ENCODE peak calls at places on chromosomes 6 and 20, in five cellular contexts. One of them, this sample, is unnamed.

GRCh38 chr20:35648836-35649235 is 15.9 kb downstream of the CPNE1 start:
- DNase-seq in AG10803: peak
- DNase-seq in small intestine: no peak
- DNase-seq in NT2/D1: no peak
- DNase-seq in esophagus muscularis mucosa: peak
- DNase-seq in this sample: no peak

GRCh38 chr6:36926711-36927110 is 27.8 kb upstream of the PI16 start:
- DNase-seq in AG10803: no peak
- DNase-seq in small intestine: no peak
- DNase-seq in NT2/D1: no peak
- DNase-seq in esophagus muscularis mucosa: no peak
- DNase-seq in this sample: no peak

GRCh38 chr20:48177058-48177457 is 391.8 kb upstream of the SULF2 start:
- DNase-seq in AG10803: no peak
- DNase-seq in small intestine: no peak
- DNase-seq in NT2/D1: no peak
- DNase-seq in esophagus muscularis mucosa: no peak
- DNase-seq in this sample: no peak

GRCh38 chr20:63070771-63071540 is 64.2 kb upstream of the BHLHE23 start:
- DNase-seq in AG10803: no peak
- DNase-seq in small intestine: no peak
- DNase-seq in NT2/D1: no peak
- DNase-seq in esophagus muscularis mucosa: no peak
- DNase-seq in this sample: peak

GRCh38 chr6:48135352-48136084 is 24.5 kb upstream of the PTCHD4 start:
- DNase-seq in AG10803: peak
- DNase-seq in small intestine: no peak
- DNase-seq in NT2/D1: no peak
- DNase-seq in esophagus muscularis mucosa: no peak
- DNase-seq in this sample: no peak

GRCh38 chr6:8299034-8299433 is 136.3 kb downstream of the SLC35B3 start:
- DNase-seq in AG10803: no peak
- DNase-seq in small intestine: no peak
- DNase-seq in NT2/D1: no peak
- DNase-seq in esophagus muscularis mucosa: no peak
- DNase-seq in this sample: no peak

GRCh38 chr6:27684264-27685211 is 211.6 kb upstream of the ZNF184 start:
- DNase-seq in AG10803: peak
- DNase-seq in small intestine: peak
- DNase-seq in NT2/D1: no peak
- DNase-seq in esophagus muscularis mucosa: no peak
- DNase-seq in this sample: no peak

GRCh38 chr20:47784599-47785320 is 521 bp downstream of the SULF2 start:
- DNase-seq in AG10803: peak
- DNase-seq in small intestine: peak
- DNase-seq in NT2/D1: no peak
- DNase-seq in esophagus muscularis mucosa: no peak
- DNase-seq in this sample: no peak

GRCh38 chr6:93366506-93366905 is 52.9 kb downstream of the EPHA7 start:
- DNase-seq in AG10803: no peak
- DNase-seq in small intestine: no peak
- DNase-seq in NT2/D1: no peak
- DNase-seq in esophagus muscularis mucosa: no peak
- DNase-seq in this sample: no peak

GRCh38 chr20:43863821-43864544 is 50.7 kb upstream of the TOX2 start:
- DNase-seq in AG10803: no peak
- DNase-seq in small intestine: no peak
- DNase-seq in NT2/D1: no peak
- DNase-seq in esophagus muscularis mucosa: no peak
- DNase-seq in this sample: no peak

GRCh38 chr20:37804584-37805566 is 98.1 kb upstream of the VSTM2L start:
- DNase-seq in AG10803: no peak
- DNase-seq in small intestine: no peak
- DNase-seq in NT2/D1: no peak
- DNase-seq in esophagus muscularis mucosa: no peak
- DNase-seq in this sample: no peak

GRCh38 chr20:32898721-32899120 is 40.0 kb downstream of the EFCAB8 start:
- DNase-seq in AG10803: peak
- DNase-seq in small intestine: no peak
- DNase-seq in NT2/D1: no peak
- DNase-seq in esophagus muscularis mucosa: no peak
- DNase-seq in this sample: no peak

GRCh38 chr6:29722773-29723665 is at the start of gene HLA-F:
- DNase-seq in AG10803: peak
- DNase-seq in small intestine: peak
- DNase-seq in NT2/D1: peak
- DNase-seq in esophagus muscularis mucosa: peak
- DNase-seq in this sample: peak

GRCh38 chr6:42017021-42017643 is 33.2 kb upstream of the TAF8 start:
- DNase-seq in AG10803: peak
- DNase-seq in small intestine: no peak
- DNase-seq in NT2/D1: no peak
- DNase-seq in esophagus muscularis mucosa: no peak
- DNase-seq in this sample: no peak

GRCh38 chr6:35089935-35090505 is 51.1 kb downstream of the TCP11 start:
- DNase-seq in AG10803: peak
- DNase-seq in small intestine: no peak
- DNase-seq in NT2/D1: no peak
- DNase-seq in esophagus muscularis mucosa: no peak
- DNase-seq in this sample: peak

GRCh38 chr6:121817141-121817540 is 381.7 kb downstream of the GJA1 start:
- DNase-seq in AG10803: peak
- DNase-seq in small intestine: no peak
- DNase-seq in NT2/D1: no peak
- DNase-seq in esophagus muscularis mucosa: no peak
- DNase-seq in this sample: no peak

GRCh38 chr6:43269273-43270007 is 26.2 kb downstream of the TTBK1 start:
- DNase-seq in AG10803: no peak
- DNase-seq in small intestine: peak
- DNase-seq in NT2/D1: no peak
- DNase-seq in esophagus muscularis mucosa: no peak
- DNase-seq in this sample: no peak

GRCh38 chr6:116217069-116217468 is 36.8 kb downstream of the TSPYL4 start:
- DNase-seq in AG10803: peak
- DNase-seq in small intestine: peak
- DNase-seq in NT2/D1: no peak
- DNase-seq in esophagus muscularis mucosa: no peak
- DNase-seq in this sample: no peak

GRCh38 chr6:152380993-152381898 is 255.9 kb downstream of the SYNE1 start:
- DNase-seq in AG10803: peak
- DNase-seq in small intestine: peak
- DNase-seq in NT2/D1: no peak
- DNase-seq in esophagus muscularis mucosa: no peak
- DNase-seq in this sample: peak

GRCh38 chr20:64136004-64136710 is 28.1 kb upstream of the MYT1 start:
- DNase-seq in AG10803: no peak
- DNase-seq in small intestine: no peak
- DNase-seq in NT2/D1: no peak
- DNase-seq in esophagus muscularis mucosa: no peak
- DNase-seq in this sample: peak

GRCh38 chr6:96923400-96923799 is 1.1 kb upstream of the KLHL32 start:
- DNase-seq in AG10803: no peak
- DNase-seq in small intestine: no peak
- DNase-seq in NT2/D1: no peak
- DNase-seq in esophagus muscularis mucosa: no peak
- DNase-seq in this sample: no peak

GRCh38 chr6:3808189-3808588 is 41.0 kb upstream of the FAM50B start:
- DNase-seq in AG10803: no peak
- DNase-seq in small intestine: no peak
- DNase-seq in NT2/D1: no peak
- DNase-seq in esophagus muscularis mucosa: no peak
- DNase-seq in this sample: no peak

GRCh38 chr20:19981091-19981490 is 36.1 kb upstream of the NAA20 start:
- DNase-seq in AG10803: peak
- DNase-seq in small intestine: no peak
- DNase-seq in NT2/D1: no peak
- DNase-seq in esophagus muscularis mucosa: no peak
- DNase-seq in this sample: no peak

GRCh38 chr6:34568341-34568680 is 12.2 kb upstream of the SPDEF start:
- DNase-seq in AG10803: no peak
- DNase-seq in small intestine: no peak
- DNase-seq in NT2/D1: no peak
- DNase-seq in esophagus muscularis mucosa: no peak
- DNase-seq in this sample: no peak

GRCh38 chr6:17001188-17001587 is 100.7 kb upstream of the STMND1 start:
- DNase-seq in AG10803: no peak
- DNase-seq in small intestine: no peak
- DNase-seq in NT2/D1: no peak
- DNase-seq in esophagus muscularis mucosa: peak
- DNase-seq in this sample: no peak

GRCh38 chr6:152651986-152652385 is 14.8 kb upstream of the SYNE1 start:
- DNase-seq in AG10803: peak
- DNase-seq in small intestine: no peak
- DNase-seq in NT2/D1: no peak
- DNase-seq in esophagus muscularis mucosa: no peak
- DNase-seq in this sample: no peak

GRCh38 chr6:56440551-56440981 is 193.2 kb upstream of the COL21A1 start:
- DNase-seq in AG10803: no peak
- DNase-seq in small intestine: peak
- DNase-seq in NT2/D1: no peak
- DNase-seq in esophagus muscularis mucosa: no peak
- DNase-seq in this sample: no peak

DNA sequence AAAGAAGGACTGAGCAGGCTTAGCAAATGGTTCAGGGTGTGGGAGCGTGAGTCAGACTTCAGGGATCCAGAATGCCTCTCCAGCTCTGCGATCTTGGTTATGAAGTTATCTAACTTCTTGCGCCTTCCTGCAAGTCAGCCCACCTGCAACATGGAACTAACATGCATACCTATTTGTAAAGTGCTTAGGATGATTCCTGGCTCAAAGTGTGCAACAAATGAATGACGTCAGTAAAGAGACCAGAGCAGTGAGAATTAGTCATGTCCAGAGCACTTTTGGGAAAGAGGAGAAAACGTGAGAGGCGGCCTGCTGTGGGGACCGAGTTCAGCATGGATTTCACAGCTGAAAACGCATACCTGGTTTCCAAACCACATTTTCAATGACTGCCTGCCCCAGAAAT is 610.0 kb upstream of the CDH4 start:
- DNase-seq in AG10803: no peak
- DNase-seq in small intestine: no peak
- DNase-seq in NT2/D1: no peak
- DNase-seq in esophagus muscularis mucosa: no peak
- DNase-seq in this sample: no peak
- H3K4me3 ChIP-seq in AG10803: no peak
- H3K4me3 ChIP-seq in small intestine: no peak
- H3K4me3 ChIP-seq in NT2/D1: no peak
- H3K4me3 ChIP-seq in esophagus muscularis mucosa: no peak
- H3K4me3 ChIP-seq in this sample: no peak

GRCh38 chr6:167795874-167796667 is 30.6 kb upstream of the AFDN start:
- DNase-seq in AG10803: no peak
- DNase-seq in small intestine: peak
- DNase-seq in NT2/D1: no peak
- DNase-seq in esophagus muscularis mucosa: peak
- DNase-seq in this sample: no peak

GRCh38 chr6:167795321-167795811 is 31.3 kb upstream of the AFDN start:
- DNase-seq in AG10803: no peak
- DNase-seq in small intestine: no peak
- DNase-seq in NT2/D1: no peak
- DNase-seq in esophagus muscularis mucosa: peak
- DNase-seq in this sample: no peak

GRCh38 chr6:167797079-167797870 is 29.4 kb upstream of the AFDN start:
- DNase-seq in AG10803: no peak
- DNase-seq in small intestine: peak
- DNase-seq in NT2/D1: no peak
- DNase-seq in esophagus muscularis mucosa: peak
- DNase-seq in this sample: no peak

GRCh38 chr6:167797871-167798265 is 28.8 kb upstream of the AFDN start:
- DNase-seq in AG10803: no peak
- DNase-seq in small intestine: no peak
- DNase-seq in NT2/D1: no peak
- DNase-seq in esophagus muscularis mucosa: peak
- DNase-seq in this sample: no peak

DNA sequence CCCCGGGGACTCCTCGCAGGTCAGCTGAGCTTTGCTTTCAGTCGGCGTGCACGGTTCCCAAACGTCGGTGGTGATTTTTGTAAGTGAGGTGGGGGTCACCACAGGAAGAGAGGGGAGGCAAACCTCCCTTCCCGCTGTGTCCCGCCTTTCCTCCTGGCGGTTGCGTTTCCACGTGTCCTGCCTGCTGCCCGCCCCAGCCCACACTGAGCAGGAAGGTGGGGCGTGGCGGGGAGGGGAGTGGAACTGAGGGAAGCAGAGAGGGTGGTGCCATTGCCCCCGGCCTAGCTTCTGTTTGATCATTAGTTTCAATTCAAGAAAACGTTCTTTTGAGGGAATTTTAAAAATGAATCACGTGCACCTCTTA is 30.1 kb upstream of the AFDN start:
- DNase-seq in AG10803: no peak
- DNase-seq in small intestine: peak
- DNase-seq in NT2/D1: no peak
- DNase-seq in esophagus muscularis mucosa: no peak
- DNase-seq in this sample: no peak
- H3K4me3 ChIP-seq in AG10803: no peak
- H3K4me3 ChIP-seq in small intestine: no peak
- H3K4me3 ChIP-seq in NT2/D1: no peak
- H3K4me3 ChIP-seq in esophagus muscularis mucosa: peak
- H3K4me3 ChIP-seq in this sample: no peak

GRCh38 chr6:10397756-10398438 is 17.0 kb downstream of the TFAP2A start:
- DNase-seq in AG10803: no peak
- DNase-seq in small intestine: no peak
- DNase-seq in NT2/D1: no peak
- DNase-seq in esophagus muscularis mucosa: no peak
- DNase-seq in this sample: no peak
- H3K4me3 ChIP-seq in AG10803: no peak
- H3K4me3 ChIP-seq in small intestine: no peak
- H3K4me3 ChIP-seq in NT2/D1: no peak
- H3K4me3 ChIP-seq in esophagus muscularis mucosa: peak
- H3K4me3 ChIP-seq in this sample: no peak

GRCh38 chr6:40738551-40738950 is 151.4 kb upstream of the LRFN2 start:
- DNase-seq in AG10803: peak
- DNase-seq in small intestine: no peak
- DNase-seq in NT2/D1: no peak
- DNase-seq in esophagus muscularis mucosa: no peak
- DNase-seq in this sample: no peak
- H3K4me3 ChIP-seq in AG10803: no peak
- H3K4me3 ChIP-seq in small intestine: no peak
- H3K4me3 ChIP-seq in NT2/D1: no peak
- H3K4me3 ChIP-seq in esophagus muscularis mucosa: no peak
- H3K4me3 ChIP-seq in this sample: no peak

DNA sequence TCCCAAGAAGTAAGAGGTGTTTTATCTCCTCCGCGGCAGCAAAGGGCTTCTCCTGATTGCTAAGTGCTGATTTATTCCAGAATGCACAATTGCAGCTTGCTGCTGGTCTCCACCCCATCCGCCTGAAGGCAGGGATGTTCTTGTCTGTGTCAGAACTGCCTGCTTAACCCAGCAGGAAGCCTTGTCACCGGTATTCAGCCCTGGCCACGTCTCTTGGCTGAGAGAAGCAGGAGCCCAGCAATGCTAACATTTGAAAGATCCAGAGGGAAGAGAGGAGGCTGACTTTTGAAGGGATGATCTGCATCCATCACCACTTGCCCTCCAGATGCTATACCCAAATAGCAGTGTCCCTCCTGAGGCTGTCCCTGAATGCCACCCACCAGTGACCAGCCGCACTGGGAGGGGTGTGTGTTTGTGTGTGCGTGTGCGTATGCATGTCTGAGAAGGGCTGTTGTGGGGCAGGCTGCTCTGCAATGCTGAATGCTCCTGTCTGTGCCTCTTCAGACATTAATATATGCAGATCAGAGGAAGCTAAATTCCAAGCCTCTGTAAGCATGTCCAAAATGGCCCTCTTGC is 4.0 kb downstream of the SCML4 start:
- DNase-seq in AG10803: no peak
- DNase-seq in small intestine: no peak
- DNase-seq in NT2/D1: peak
- DNase-seq in esophagus muscularis mucosa: peak
- DNase-seq in this sample: no peak
- H3K4me3 ChIP-seq in AG10803: peak
- H3K4me3 ChIP-seq in small intestine: no peak
- H3K4me3 ChIP-seq in NT2/D1: no peak
- H3K4me3 ChIP-seq in esophagus muscularis mucosa: peak
- H3K4me3 ChIP-seq in this sample: peak

This sample was measured in sigmoid colon.